ENCODE peak calls at places on chromosomes 5 and 9, in ten cellular contexts. U is sciatic nerve; O is naive thymus-derived CD4-positive, alpha-beta T cell; B is left cardiac atrium; R is activated T-cell treated with anti-CD3 and anti-CD28 coated beads, Interleukin-2, amount 50 U/mL, for 4 hours; W is left ventricle myocardium superior; M is activated B cell treated with CpG ODN at 0.5 μM for 24 hours; A is HCT116; Z is foreskin keratinocyte; P is left lung. H is an unnamed sample.

GRCh38 chr9:88789785-88790184 is 201.5 kb upstream of the S1PR3 start:
- ATAC-seq in O (no peak), U (no peak), W (no peak), Z (peak), B (no peak), A (no peak), R (peak), M (no peak), P (no peak), H (no peak)

GRCh38 chr9:28329323-28329722 is 756.0 kb upstream of the C9orf72 start:
- ATAC-seq in M (no peak), B (no peak), O (no peak), W (no peak), A (no peak), Z (peak), U (no peak), R (no peak), P (no peak), H (no peak)

GRCh38 chr9:25724424-25724823 is 46.2 kb upstream of the TUSC1 start:
- ATAC-seq in W (no peak), Z (peak), B (no peak), R (no peak), U (no peak), A (no peak), P (no peak), O (no peak), M (no peak), H (no peak)

GRCh38 chr5:149550608-149551226 is 522 bp downstream of the CSNK1A1 start:
- ATAC-seq in B (peak), R (peak), A (no peak), M (peak), P (peak), Z (no peak), U (peak), W (peak), O (peak), H (peak)

GRCh38 chr9:8809747-8810146 is 1010.2 kb upstream of the DMAC1 start:
- ATAC-seq in U (no peak), P (no peak), Z (no peak), R (no peak), B (no peak), W (no peak), M (no peak), A (no peak), O (no peak), H (peak)

GRCh38 chr9:136118367-136119258 is at the start of gene TMEM250:
- ATAC-seq in W (peak), A (peak), Z (peak), B (peak), R (peak), U (peak), P (peak), M (peak), O (peak), H (peak)

GRCh38 chr9:10112798-10113197 is 500.0 kb downstream of the PTPRD start:
- ATAC-seq in R (no peak), M (no peak), B (peak), A (no peak), U (no peak), Z (no peak), O (no peak), P (no peak), W (peak), H (no peak)

GRCh38 chr9:13806731-13807130 is 507.2 kb downstream of the NFIB start:
- ATAC-seq in M (no peak), R (no peak), P (no peak), Z (no peak), A (no peak), O (no peak), W (no peak), B (no peak), U (no peak), H (no peak)

GRCh38 chr9:129094387-129095169 is 13.7 kb downstream of the DOLPP1 start:
- ATAC-seq in P (no peak), A (no peak), B (peak), M (no peak), R (no peak), U (peak), O (no peak), W (peak), Z (no peak), H (no peak)

GRCh38 chr9:96486351-96487029 is 36.5 kb downstream of the HABP4 start:
- ATAC-seq in R (no peak), U (peak), W (peak), B (peak), A (no peak), O (no peak), M (no peak), Z (no peak), P (peak), H (no peak)

GRCh38 chr9:111979561-111979960 is 82.9 kb downstream of the UGCG start:
- ATAC-seq in B (no peak), W (no peak), P (no peak), O (no peak), M (no peak), R (no peak), Z (peak), A (peak), U (no peak), H (no peak)

GRCh38 chr5:73826301-73826700 is 200.3 kb downstream of the ARHGEF28 start:
- ATAC-seq in U (peak), A (no peak), B (no peak), W (no peak), P (peak), O (no peak), M (no peak), R (no peak), Z (no peak), H (no peak)

GRCh38 chr9:121837113-121838010 is 185.9 kb downstream of the DAB2IP start:
- ATAC-seq in R (no peak), O (no peak), W (peak), M (no peak), P (no peak), Z (no peak), U (no peak), A (no peak), B (no peak), H (no peak)

GRCh38 chr5:37716405-37716804 is 123.4 kb downstream of the GDNF start:
- ATAC-seq in A (no peak), B (no peak), P (no peak), U (no peak), R (no peak), M (no peak), W (no peak), Z (no peak), O (no peak), H (no peak)

GRCh38 chr9:136769710-136770191 is 5.4 kb upstream of the LCN15 start:
- ATAC-seq in B (peak), M (no peak), Z (peak), A (peak), W (no peak), R (peak), P (peak), O (peak), U (peak), H (peak)